ENCODE peak calls at places on chromosome 21, in four cellular contexts. One of them, this sample, is unnamed.

GRCh38 chr21:40053007-40053406 is 185.8 kb downstream of the PCP4 start:
- DNase-seq in K562: no peak
- DNase-seq in GM12891: no peak
- DNase-seq in GM12878: no peak
- DNase-seq in this sample: no peak

GRCh38 chr21:36629061-36629460 is 69.9 kb upstream of the SIM2 start:
- DNase-seq in GM12891: no peak
- DNase-seq in K562: no peak
- DNase-seq in GM12878: no peak
- DNase-seq in this sample: no peak

GRCh38 chr21:39014751-39015150 is 168.5 kb downstream of the PSMG1 start:
- DNase-seq in GM12878: no peak
- DNase-seq in K562: no peak
- DNase-seq in GM12891: no peak
- DNase-seq in this sample: no peak

GRCh38 chr21:26127918-26128317 is 42.7 kb downstream of the APP start:
- DNase-seq in GM12878: no peak
- DNase-seq in K562: no peak
- DNase-seq in GM12891: no peak
- DNase-seq in this sample: no peak

GRCh38 chr21:15659768-15660423 is 69.9 kb upstream of the USP25 start:
- DNase-seq in K562: no peak
- DNase-seq in GM12891: no peak
- DNase-seq in GM12878: no peak
- DNase-seq in this sample: no peak

GRCh38 chr21:35831791-35832190 is 228.5 kb downstream of the SETD4 start:
- DNase-seq in K562: no peak
- DNase-seq in GM12891: no peak
- DNase-seq in GM12878: no peak
- DNase-seq in this sample: no peak

GRCh38 chr21:39307466-39307865 is 6.0 kb downstream of the BRWD1 start:
- DNase-seq in GM12891: no peak
- DNase-seq in GM12878: no peak
- DNase-seq in K562: no peak
- DNase-seq in this sample: no peak

GRCh38 chr21:26138615-26139257 is 31.8 kb downstream of the APP start:
- DNase-seq in K562: no peak
- DNase-seq in GM12878: no peak
- DNase-seq in GM12891: no peak
- DNase-seq in this sample: no peak

GRCh38 chr21:39071623-39072214 is 111.5 kb downstream of the PSMG1 start:
- DNase-seq in GM12878: no peak
- DNase-seq in GM12891: no peak
- DNase-seq in K562: no peak
- DNase-seq in this sample: no peak

GRCh38 chr21:44938976-44939531 is 775 bp upstream of the SLX9 start:
- DNase-seq in GM12891: no peak
- DNase-seq in GM12878: no peak
- DNase-seq in K562: no peak
- DNase-seq in this sample: no peak

GRCh38 chr21:17343055-17343454 is 169.8 kb upstream of the CXADR start:
- DNase-seq in GM12891: no peak
- DNase-seq in GM12878: no peak
- DNase-seq in K562: peak
- DNase-seq in this sample: no peak

GRCh38 chr21:15729674-15730483 is at the start of gene USP25:
- DNase-seq in GM12891: peak
- DNase-seq in K562: peak
- DNase-seq in GM12878: peak
- DNase-seq in this sample: peak

DNA sequence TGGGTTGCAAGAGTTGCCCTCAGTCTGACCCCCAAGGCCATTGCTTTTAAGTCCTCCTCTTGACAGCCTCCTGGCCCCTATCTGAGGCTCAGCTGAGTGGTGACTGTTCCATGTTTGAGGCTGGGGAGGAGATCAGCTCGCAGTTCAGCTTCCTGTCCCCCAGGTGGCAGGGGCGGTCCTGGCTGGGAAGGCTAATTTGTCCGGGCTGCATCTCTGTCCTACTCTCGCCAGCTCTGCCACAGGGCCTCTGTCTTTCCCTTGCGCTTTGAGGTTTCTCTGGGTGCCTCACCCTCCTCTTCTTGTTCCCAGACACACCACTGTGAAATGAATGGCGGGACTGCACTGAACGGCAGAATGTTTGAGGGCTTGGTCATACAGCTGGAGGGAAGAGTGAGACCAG is 157.3 kb downstream of the KCNJ6 start:
- DNase-seq in GM12878: no peak
- DNase-seq in GM12891: no peak
- DNase-seq in K562: peak
- DNase-seq in this sample: peak
- TF ChIP-seq TAF1 in GM12878: no peak
- TF ChIP-seq TAF1 in GM12891: no peak
- TF ChIP-seq TAF1 in K562: no peak
- TF ChIP-seq TAF1 in this sample: no peak

DNA sequence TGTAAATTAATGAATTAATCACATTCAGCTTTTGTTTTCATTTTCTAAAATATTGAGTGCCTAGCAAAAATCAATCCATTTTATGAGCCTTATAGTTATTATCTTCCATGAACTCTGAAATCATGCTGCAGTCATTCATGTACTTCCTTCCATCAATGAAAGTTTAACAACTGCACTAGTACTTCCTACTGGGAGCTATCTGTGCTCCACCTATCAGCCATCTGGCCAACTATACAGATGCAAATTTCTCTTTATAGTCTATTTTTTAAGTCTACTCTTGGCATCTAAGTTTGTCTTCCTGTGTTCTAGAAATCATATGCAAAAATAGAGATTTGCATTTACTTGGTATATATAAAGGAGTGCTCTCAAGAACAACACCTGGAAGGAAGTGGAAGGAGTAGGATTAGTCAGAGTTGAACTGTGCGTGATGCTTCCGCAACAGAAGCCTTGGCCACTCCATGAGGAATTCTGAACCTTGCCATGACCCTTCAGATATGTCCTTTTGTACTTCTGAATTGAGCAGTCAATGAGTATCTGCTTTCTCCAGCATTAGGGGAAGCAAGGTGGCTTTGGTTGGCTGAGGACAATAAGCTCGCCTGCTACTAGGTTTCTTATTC is 403.2 kb upstream of the ADAMTS5 start:
- DNase-seq in K562: no peak
- DNase-seq in GM12878: no peak
- DNase-seq in GM12891: no peak
- DNase-seq in this sample: no peak
- TF ChIP-seq TAF1 in K562: no peak
- TF ChIP-seq TAF1 in GM12878: no peak
- TF ChIP-seq TAF1 in GM12891: no peak
- TF ChIP-seq TAF1 in this sample: no peak

GRCh38 chr21:41110664-41111063 is 57.3 kb upstream of the BACE2 start:
- DNase-seq in GM12878: no peak
- DNase-seq in K562: no peak
- DNase-seq in GM12891: no peak
- DNase-seq in this sample: no peak

GRCh38 chr21:41109174-41109573 is 58.8 kb upstream of the BACE2 start:
- DNase-seq in K562: no peak
- DNase-seq in GM12891: no peak
- DNase-seq in GM12878: no peak
- DNase-seq in this sample: no peak

GRCh38 chr21:41107602-41108001 is 60.4 kb upstream of the BACE2 start:
- DNase-seq in GM12891: no peak
- DNase-seq in K562: no peak
- DNase-seq in GM12878: no peak
- DNase-seq in this sample: no peak

GRCh38 chr21:41111681-41112080 is 56.3 kb upstream of the BACE2 start:
- DNase-seq in GM12891: no peak
- DNase-seq in K562: no peak
- DNase-seq in GM12878: no peak
- DNase-seq in this sample: no peak

DNA sequence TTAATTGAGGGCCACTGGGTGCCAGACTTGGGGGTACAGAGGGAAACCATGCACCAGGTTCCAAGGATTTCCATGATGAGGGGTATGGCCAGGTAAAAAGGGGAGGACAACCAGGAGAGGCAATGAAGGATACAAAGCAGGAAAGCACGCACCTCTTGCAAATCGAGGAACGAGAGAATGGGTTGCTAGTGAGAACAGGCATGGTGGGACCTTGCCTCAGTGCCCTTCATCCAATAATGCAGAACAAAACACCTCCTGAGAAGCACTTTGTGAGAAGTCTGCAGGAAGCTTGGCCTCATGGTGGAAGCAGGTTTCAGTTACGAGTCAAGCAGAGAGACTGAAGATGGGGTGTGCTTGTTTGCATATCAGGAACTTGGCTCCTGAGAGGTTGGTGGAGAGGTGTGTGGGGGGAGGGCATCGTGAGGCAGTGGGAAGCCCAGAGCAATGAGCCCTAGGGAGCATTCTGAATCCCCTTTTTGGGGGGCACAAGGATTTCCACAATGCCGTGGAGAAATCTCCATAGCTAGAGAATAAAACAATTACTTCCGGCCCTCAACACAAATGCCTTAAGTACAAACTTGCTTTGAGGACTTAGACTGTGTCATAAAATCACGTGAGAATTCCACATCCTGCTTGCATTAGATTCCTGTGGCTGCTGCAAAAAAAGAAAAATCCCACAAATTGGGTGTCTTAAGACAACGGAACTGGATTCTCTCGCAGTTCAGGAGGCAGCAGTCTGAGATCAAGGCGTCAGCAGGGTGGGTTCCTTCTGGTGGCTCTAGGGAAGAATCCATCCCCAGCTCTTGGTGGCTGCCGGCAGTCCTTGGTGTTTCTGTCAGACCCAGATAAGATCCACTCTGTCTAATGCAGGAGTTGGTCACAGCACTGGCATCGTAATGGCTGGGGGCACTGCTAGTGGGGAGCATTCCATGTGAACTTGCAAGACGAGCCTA is 54.9 kb upstream of the BACE2 start:
- DNase-seq in GM12891: no peak
- DNase-seq in GM12878: no peak
- DNase-seq in K562: no peak
- DNase-seq in this sample: no peak
- TF ChIP-seq TAF1 in GM12891: no peak
- TF ChIP-seq TAF1 in GM12878: no peak
- TF ChIP-seq TAF1 in K562: no peak
- TF ChIP-seq TAF1 in this sample: no peak

GRCh38 chr21:34743831-34744230 is 75.0 kb downstream of the CLIC6 start:
- DNase-seq in GM12891: no peak
- DNase-seq in K562: no peak
- DNase-seq in GM12878: no peak
- DNase-seq in this sample: no peak
- TF ChIP-seq TAF1 in GM12891: no peak
- TF ChIP-seq TAF1 in K562: no peak
- TF ChIP-seq TAF1 in GM12878: no peak
- TF ChIP-seq TAF1 in this sample: no peak

DNA sequence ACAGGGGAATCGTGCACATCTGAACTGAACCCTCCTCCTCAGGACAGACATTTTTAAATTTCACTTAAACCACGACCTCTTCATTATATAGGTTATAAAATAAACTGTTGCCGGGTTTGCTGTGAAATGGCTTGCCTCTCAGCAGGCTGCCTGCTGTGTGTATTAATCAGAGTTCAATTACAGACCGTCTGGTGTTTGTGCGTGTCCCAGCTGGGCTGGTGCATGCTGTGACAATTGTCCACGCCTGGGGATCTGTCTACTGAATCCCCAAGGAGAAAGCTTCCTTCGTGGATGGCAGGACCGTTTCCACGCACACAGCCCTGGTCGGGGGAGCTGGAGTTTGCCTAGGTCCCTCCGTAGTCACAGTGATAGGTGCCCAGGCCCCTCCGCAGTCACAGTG is 13.4 kb upstream of the AGPAT3 start:
- DNase-seq in GM12878: no peak
- DNase-seq in K562: no peak
- DNase-seq in GM12891: no peak
- DNase-seq in this sample: no peak
- TF ChIP-seq TAF1 in GM12878: no peak
- TF ChIP-seq TAF1 in K562: no peak
- TF ChIP-seq TAF1 in GM12891: no peak
- TF ChIP-seq TAF1 in this sample: no peak

GRCh38 chr21:21019681-21020080 is 21.5 kb downstream of the NCAM2 start:
- DNase-seq in K562: no peak
- DNase-seq in GM12878: no peak
- DNase-seq in GM12891: no peak
- DNase-seq in this sample: no peak
- TF ChIP-seq TAF1 in K562: no peak
- TF ChIP-seq TAF1 in GM12878: no peak
- TF ChIP-seq TAF1 in GM12891: no peak
- TF ChIP-seq TAF1 in this sample: no peak

This sample was measured in GM12892.